ENCODE peak calls at places on chromosomes 13 and 19, in five cellular contexts. One of them, this sample, is unnamed.

GRCh38 chr19:23070353-23070781 is 46.5 kb upstream of the ZNF730 start:
- DNase-seq in activated CD8-positive, alpha-beta memory T cell treated with anti-CD3 and anti-CD28 coated beads for 48 hours: no peak
- DNase-seq in HepG2: no peak
- DNase-seq in mucosa of descending colon: no peak
- DNase-seq in activated T-cell treated with anti-CD3 and anti-CD28 coated beads for 1 hour: no peak
- DNase-seq in this sample: no peak

GRCh38 chr19:47240996-47241918 is 10.3 kb upstream of the BBC3 start:
- DNase-seq in HepG2: peak; percentile 68
- DNase-seq in activated CD8-positive, alpha-beta memory T cell treated with anti-CD3 and anti-CD28 coated beads for 48 hours: no peak
- DNase-seq in activated T-cell treated with anti-CD3 and anti-CD28 coated beads for 1 hour: peak; percentile 88
- DNase-seq in mucosa of descending colon: peak; percentile 83
- DNase-seq in this sample: peak; percentile 83

GRCh38 chr19:13974073-13974472 is 21.8 kb downstream of the DCAF15 start:
- DNase-seq in HepG2: no peak
- DNase-seq in activated CD8-positive, alpha-beta memory T cell treated with anti-CD3 and anti-CD28 coated beads for 48 hours: no peak
- DNase-seq in activated T-cell treated with anti-CD3 and anti-CD28 coated beads for 1 hour: no peak
- DNase-seq in mucosa of descending colon: no peak
- DNase-seq in this sample: peak; percentile 47

GRCh38 chr13:31521466-31521865 is 217.9 kb upstream of the RXFP2 start:
- DNase-seq in activated CD8-positive, alpha-beta memory T cell treated with anti-CD3 and anti-CD28 coated beads for 48 hours: no peak
- DNase-seq in mucosa of descending colon: no peak
- DNase-seq in HepG2: no peak
- DNase-seq in activated T-cell treated with anti-CD3 and anti-CD28 coated beads for 1 hour: no peak
- DNase-seq in this sample: no peak

GRCh38 chr13:77918391-77919261 is at the start of gene EDNRB:
- DNase-seq in mucosa of descending colon: peak; percentile 52
- DNase-seq in activated T-cell treated with anti-CD3 and anti-CD28 coated beads for 1 hour: no peak
- DNase-seq in HepG2: no peak
- DNase-seq in activated CD8-positive, alpha-beta memory T cell treated with anti-CD3 and anti-CD28 coated beads for 48 hours: no peak
- DNase-seq in this sample: no peak

GRCh38 chr13:80171096-80171495 is 169.8 kb downstream of the SPRY2 start:
- DNase-seq in mucosa of descending colon: no peak
- DNase-seq in activated CD8-positive, alpha-beta memory T cell treated with anti-CD3 and anti-CD28 coated beads for 48 hours: no peak
- DNase-seq in activated T-cell treated with anti-CD3 and anti-CD28 coated beads for 1 hour: no peak
- DNase-seq in HepG2: no peak
- DNase-seq in this sample: no peak

GRCh38 chr13:47478985-47479384 is 522.1 kb downstream of the SUCLA2 start:
- DNase-seq in HepG2: no peak
- DNase-seq in activated CD8-positive, alpha-beta memory T cell treated with anti-CD3 and anti-CD28 coated beads for 48 hours: no peak
- DNase-seq in activated T-cell treated with anti-CD3 and anti-CD28 coated beads for 1 hour: no peak
- DNase-seq in mucosa of descending colon: no peak
- DNase-seq in this sample: no peak

GRCh38 chr19:34549833-34550232 is 68.3 kb downstream of the WTIP start:
- DNase-seq in HepG2: no peak
- DNase-seq in activated CD8-positive, alpha-beta memory T cell treated with anti-CD3 and anti-CD28 coated beads for 48 hours: no peak
- DNase-seq in mucosa of descending colon: no peak
- DNase-seq in activated T-cell treated with anti-CD3 and anti-CD28 coated beads for 1 hour: no peak
- DNase-seq in this sample: no peak

GRCh38 chr13:74449811-74450524 is 315.8 kb upstream of the KLF12 start:
- DNase-seq in activated T-cell treated with anti-CD3 and anti-CD28 coated beads for 1 hour: no peak
- DNase-seq in HepG2: no peak
- DNase-seq in activated CD8-positive, alpha-beta memory T cell treated with anti-CD3 and anti-CD28 coated beads for 48 hours: no peak
- DNase-seq in mucosa of descending colon: no peak
- DNase-seq in this sample: no peak

GRCh38 chr19:43662487-43662886 is 7.5 kb downstream of the PLAUR start:
- DNase-seq in activated CD8-positive, alpha-beta memory T cell treated with anti-CD3 and anti-CD28 coated beads for 48 hours: no peak
- DNase-seq in HepG2: peak; percentile 41
- DNase-seq in mucosa of descending colon: no peak
- DNase-seq in activated T-cell treated with anti-CD3 and anti-CD28 coated beads for 1 hour: no peak
- DNase-seq in this sample: no peak

GRCh38 chr13:43270043-43270830 is 246.9 kb downstream of the DNAJC15 start:
- DNase-seq in mucosa of descending colon: no peak
- DNase-seq in HepG2: no peak
- DNase-seq in activated CD8-positive, alpha-beta memory T cell treated with anti-CD3 and anti-CD28 coated beads for 48 hours: no peak
- DNase-seq in activated T-cell treated with anti-CD3 and anti-CD28 coated beads for 1 hour: no peak
- DNase-seq in this sample: no peak

GRCh38 chr13:35219021-35219420 is 257.5 kb downstream of the MAB21L1 start:
- DNase-seq in mucosa of descending colon: no peak
- DNase-seq in activated CD8-positive, alpha-beta memory T cell treated with anti-CD3 and anti-CD28 coated beads for 48 hours: no peak
- DNase-seq in HepG2: no peak
- DNase-seq in activated T-cell treated with anti-CD3 and anti-CD28 coated beads for 1 hour: no peak
- DNase-seq in this sample: no peak

GRCh38 chr13:20570540-20570939 is 3.6 kb downstream of the IFT88 start:
- DNase-seq in activated T-cell treated with anti-CD3 and anti-CD28 coated beads for 1 hour: no peak
- DNase-seq in HepG2: no peak
- DNase-seq in mucosa of descending colon: no peak
- DNase-seq in activated CD8-positive, alpha-beta memory T cell treated with anti-CD3 and anti-CD28 coated beads for 48 hours: no peak
- DNase-seq in this sample: no peak

GRCh38 chr13:46324976-46325375 is 62.1 kb downstream of the RUBCNL start:
- DNase-seq in HepG2: no peak
- DNase-seq in activated T-cell treated with anti-CD3 and anti-CD28 coated beads for 1 hour: no peak
- DNase-seq in mucosa of descending colon: no peak
- DNase-seq in activated CD8-positive, alpha-beta memory T cell treated with anti-CD3 and anti-CD28 coated beads for 48 hours: no peak
- DNase-seq in this sample: no peak

GRCh38 chr19:40936755-40937154 is 54.3 kb upstream of the CYP2B6 start:
- DNase-seq in HepG2: no peak
- DNase-seq in activated T-cell treated with anti-CD3 and anti-CD28 coated beads for 1 hour: no peak
- DNase-seq in activated CD8-positive, alpha-beta memory T cell treated with anti-CD3 and anti-CD28 coated beads for 48 hours: no peak
- DNase-seq in mucosa of descending colon: no peak
- DNase-seq in this sample: no peak

GRCh38 chr13:31998131-31998530 is 33.4 kb upstream of the FRY start:
- DNase-seq in HepG2: no peak
- DNase-seq in activated CD8-positive, alpha-beta memory T cell treated with anti-CD3 and anti-CD28 coated beads for 48 hours: no peak
- DNase-seq in activated T-cell treated with anti-CD3 and anti-CD28 coated beads for 1 hour: no peak
- DNase-seq in mucosa of descending colon: no peak
- DNase-seq in this sample: no peak

GRCh38 chr13:44703371-44703770 is 127.2 kb upstream of the TSC22D1 start:
- DNase-seq in mucosa of descending colon: no peak
- DNase-seq in HepG2: no peak
- DNase-seq in activated T-cell treated with anti-CD3 and anti-CD28 coated beads for 1 hour: no peak
- DNase-seq in activated CD8-positive, alpha-beta memory T cell treated with anti-CD3 and anti-CD28 coated beads for 48 hours: no peak
- DNase-seq in this sample: no peak

GRCh38 chr19:33214621-33215020 is 11.0 kb downstream of the SLC7A10 start:
- DNase-seq in activated CD8-positive, alpha-beta memory T cell treated with anti-CD3 and anti-CD28 coated beads for 48 hours: no peak
- DNase-seq in HepG2: peak; percentile 41
- DNase-seq in activated T-cell treated with anti-CD3 and anti-CD28 coated beads for 1 hour: no peak
- DNase-seq in mucosa of descending colon: no peak
- DNase-seq in this sample: no peak

GRCh38 chr19:19627716-19628498 is at the start of gene LPAR2:
- DNase-seq in activated CD8-positive, alpha-beta memory T cell treated with anti-CD3 and anti-CD28 coated beads for 48 hours: peak; percentile 54
- DNase-seq in HepG2: no peak
- DNase-seq in mucosa of descending colon: peak; percentile 87
- DNase-seq in activated T-cell treated with anti-CD3 and anti-CD28 coated beads for 1 hour: peak; percentile 78
- DNase-seq in this sample: peak; percentile 78

GRCh38 chr19:54532528-54532927 is 29.9 kb downstream of the LAIR2 start:
- DNase-seq in mucosa of descending colon: no peak
- DNase-seq in HepG2: no peak
- DNase-seq in activated T-cell treated with anti-CD3 and anti-CD28 coated beads for 1 hour: no peak
- DNase-seq in activated CD8-positive, alpha-beta memory T cell treated with anti-CD3 and anti-CD28 coated beads for 48 hours: no peak
- DNase-seq in this sample: no peak

GRCh38 chr13:28046981-28047380 is 53.4 kb downstream of the FLT3 start:
- DNase-seq in mucosa of descending colon: no peak
- DNase-seq in HepG2: no peak
- DNase-seq in activated CD8-positive, alpha-beta memory T cell treated with anti-CD3 and anti-CD28 coated beads for 48 hours: no peak
- DNase-seq in activated T-cell treated with anti-CD3 and anti-CD28 coated beads for 1 hour: no peak
- DNase-seq in this sample: no peak

GRCh38 chr13:93824286-93824685 is 597.7 kb downstream of the GPC6 start:
- DNase-seq in HepG2: no peak
- DNase-seq in activated CD8-positive, alpha-beta memory T cell treated with anti-CD3 and anti-CD28 coated beads for 48 hours: no peak
- DNase-seq in activated T-cell treated with anti-CD3 and anti-CD28 coated beads for 1 hour: no peak
- DNase-seq in mucosa of descending colon: no peak
- DNase-seq in this sample: no peak

GRCh38 chr13:114065141-114065925 is 67.1 kb downstream of the RASA3 start:
- DNase-seq in activated CD8-positive, alpha-beta memory T cell treated with anti-CD3 and anti-CD28 coated beads for 48 hours: peak; percentile 70
- DNase-seq in mucosa of descending colon: peak; percentile 86
- DNase-seq in activated T-cell treated with anti-CD3 and anti-CD28 coated beads for 1 hour: peak; percentile 56
- DNase-seq in HepG2: peak; percentile 16
- DNase-seq in this sample: peak; percentile 59

GRCh38 chr19:1213391-1214286 is 8.1 kb downstream of the STK11 start:
- DNase-seq in HepG2: no peak
- DNase-seq in activated CD8-positive, alpha-beta memory T cell treated with anti-CD3 and anti-CD28 coated beads for 48 hours: no peak
- DNase-seq in mucosa of descending colon: no peak
- DNase-seq in activated T-cell treated with anti-CD3 and anti-CD28 coated beads for 1 hour: no peak
- DNase-seq in this sample: peak; percentile 23

GRCh38 chr13:74132768-74133656 is 1.2 kb downstream of the KLF12 start:
- DNase-seq in HepG2: no peak
- DNase-seq in activated T-cell treated with anti-CD3 and anti-CD28 coated beads for 1 hour: no peak
- DNase-seq in activated CD8-positive, alpha-beta memory T cell treated with anti-CD3 and anti-CD28 coated beads for 48 hours: no peak
- DNase-seq in mucosa of descending colon: peak; percentile 63
- DNase-seq in this sample: peak; percentile 33

GRCh38 chr19:47280183-47280797 is 5.6 kb downstream of the INAFM1 start:
- DNase-seq in HepG2: peak; percentile 42
- DNase-seq in activated T-cell treated with anti-CD3 and anti-CD28 coated beads for 1 hour: peak; percentile 44
- DNase-seq in activated CD8-positive, alpha-beta memory T cell treated with anti-CD3 and anti-CD28 coated beads for 48 hours: peak; percentile 13
- DNase-seq in mucosa of descending colon: no peak
- DNase-seq in this sample: peak; percentile 40

GRCh38 chr13:30113983-30114491 is 193.3 kb downstream of the KATNAL1 start:
- DNase-seq in activated CD8-positive, alpha-beta memory T cell treated with anti-CD3 and anti-CD28 coated beads for 48 hours: no peak
- DNase-seq in HepG2: peak; percentile 12
- DNase-seq in activated T-cell treated with anti-CD3 and anti-CD28 coated beads for 1 hour: no peak
- DNase-seq in mucosa of descending colon: no peak
- DNase-seq in this sample: no peak

GRCh38 chr19:6667114-6667627 is 2.8 kb downstream of the TNFSF14 start:
- DNase-seq in HepG2: no peak
- DNase-seq in activated CD8-positive, alpha-beta memory T cell treated with anti-CD3 and anti-CD28 coated beads for 48 hours: no peak
- DNase-seq in mucosa of descending colon: peak; percentile 60
- DNase-seq in activated T-cell treated with anti-CD3 and anti-CD28 coated beads for 1 hour: no peak
- DNase-seq in this sample: no peak

GRCh38 chr19:35643255-35644205 is 2.0 kb downstream of the ETV2 start:
- DNase-seq in HepG2: peak; percentile 77
- DNase-seq in mucosa of descending colon: peak; percentile 93
- DNase-seq in activated T-cell treated with anti-CD3 and anti-CD28 coated beads for 1 hour: peak; percentile 72
- DNase-seq in activated CD8-positive, alpha-beta memory T cell treated with anti-CD3 and anti-CD28 coated beads for 48 hours: peak; percentile 70
- DNase-seq in this sample: peak; percentile 77

GRCh38 chr13:45799451-45799850 is 52.1 kb downstream of the SIAH3 start:
- DNase-seq in activated T-cell treated with anti-CD3 and anti-CD28 coated beads for 1 hour: no peak
- DNase-seq in activated CD8-positive, alpha-beta memory T cell treated with anti-CD3 and anti-CD28 coated beads for 48 hours: no peak
- DNase-seq in HepG2: no peak
- DNase-seq in mucosa of descending colon: no peak
- DNase-seq in this sample: no peak

GRCh38 chr19:19554074-19555023 is 16.3 kb downstream of the CILP2 start:
- DNase-seq in activated CD8-positive, alpha-beta memory T cell treated with anti-CD3 and anti-CD28 coated beads for 48 hours: peak; percentile 39
- DNase-seq in activated T-cell treated with anti-CD3 and anti-CD28 coated beads for 1 hour: peak; percentile 54
- DNase-seq in HepG2: no peak
- DNase-seq in mucosa of descending colon: no peak
- DNase-seq in this sample: peak; percentile 69

GRCh38 chr19:5147074-5147970 is 178.4 kb downstream of the KDM4B start:
- DNase-seq in activated T-cell treated with anti-CD3 and anti-CD28 coated beads for 1 hour: no peak
- DNase-seq in activated CD8-positive, alpha-beta memory T cell treated with anti-CD3 and anti-CD28 coated beads for 48 hours: no peak
- DNase-seq in mucosa of descending colon: no peak
- DNase-seq in HepG2: no peak
- DNase-seq in this sample: no peak

GRCh38 chr13:98919566-98919965 is 58.3 kb downstream of the DOCK9 start:
- DNase-seq in mucosa of descending colon: no peak
- DNase-seq in activated CD8-positive, alpha-beta memory T cell treated with anti-CD3 and anti-CD28 coated beads for 48 hours: no peak
- DNase-seq in HepG2: no peak
- DNase-seq in activated T-cell treated with anti-CD3 and anti-CD28 coated beads for 1 hour: no peak
- DNase-seq in this sample: no peak

This sample was measured in CD4-positive, alpha-beta T cell.